ENCODE peak calls at places on chromosomes 16 and 17, in ten cellular contexts. B, E, U, W, D, X, M, R, I and P are unnamed samples.

GRCh38 chr16:56852968-56853367 is 12.0 kb upstream of the SLC12A3 start:
- DNase-seq in X (no peak), D (no peak), M (no peak), E (no peak), B (no peak), I (no peak), R (peak), W (no peak), U (peak), P (no peak)

GRCh38 chr16:10752843-10753523 is 9.3 kb downstream of the NUBP1 start:
- DNase-seq in E (peak), M (no peak), D (no peak), I (no peak), R (no peak), B (no peak), W (no peak), X (no peak), U (no peak), P (no peak)

GRCh38 chr17:72614871-72615626 is 477.4 kb downstream of the SLC39A11 start:
- DNase-seq in R (peak), M (no peak), E (no peak), X (peak), B (no peak), U (peak), W (peak), I (peak), D (no peak), P (peak)

GRCh38 chr17:45096141-45096540 is 35.0 kb downstream of the NMT1 start:
- DNase-seq in I (peak), E (no peak), B (no peak), W (peak), D (no peak), U (no peak), R (no peak), X (peak), M (no peak), P (peak)

GRCh38 chr16:72049110-72049509 is 5.2 kb upstream of the HP start:
- DNase-seq in U (no peak), M (no peak), B (no peak), E (no peak), I (no peak), W (no peak), R (no peak), D (no peak), X (no peak), P (no peak)

GRCh38 chr16:57756424-57757325 is 21.1 kb downstream of the KATNB1 start:
- DNase-seq in E (no peak), U (peak), W (no peak), M (no peak), I (no peak), B (no peak), D (no peak), X (no peak), R (peak), P (no peak)

GRCh38 chr16:72474511-72475123 is 302.7 kb upstream of the PMFBP1 start:
- DNase-seq in U (no peak), W (no peak), I (peak), B (no peak), E (no peak), X (no peak), M (no peak), R (no peak), D (peak), P (peak)

GRCh38 chr17:1491406-1492248 is 859 bp downstream of the MYO1C start:
- DNase-seq in E (peak), M (no peak), I (peak), W (peak), R (peak), B (no peak), D (no peak), X (no peak), U (peak), P (no peak)

GRCh38 chr16:89565506-89566372 is 5.3 kb downstream of the RPL13 start:
- DNase-seq in U (peak), I (peak), M (peak), B (peak), W (peak), R (peak), X (peak), E (no peak), D (no peak), P (peak)

GRCh38 chr17:39110435-39111136 is 40.9 kb downstream of the PLXDC1 start:
- DNase-seq in X (no peak), D (no peak), R (peak), E (no peak), W (peak), B (no peak), I (no peak), M (no peak), U (no peak), P (no peak)

GRCh38 chr17:42362245-42362961 is 25.8 kb downstream of the STAT3 start:
- DNase-seq in M (no peak), B (no peak), U (no peak), R (no peak), D (no peak), E (no peak), W (no peak), I (no peak), X (no peak), P (no peak)

GRCh38 chr17:42361781-42362186 is 26.5 kb downstream of the STAT3 start:
- DNase-seq in I (no peak), U (no peak), E (no peak), W (no peak), B (peak), R (no peak), D (no peak), M (no peak), X (peak), P (no peak)

GRCh38 chr17:42363231-42363630 is 25.0 kb downstream of the STAT3 start:
- DNase-seq in M (no peak), R (no peak), E (no peak), D (no peak), I (no peak), U (no peak), X (no peak), B (no peak), W (no peak), P (no peak)

GRCh38 chr17:42365136-42365535 is 23.1 kb downstream of the STAT3 start:
- DNase-seq in X (peak), B (no peak), W (no peak), U (no peak), E (no peak), R (no peak), I (no peak), D (peak), M (no peak), P (peak)

GRCh38 chr17:42363767-42364585 is 24.3 kb downstream of the STAT3 start:
- DNase-seq in W (no peak), R (no peak), B (no peak), X (no peak), I (no peak), M (no peak), D (peak), E (no peak), U (no peak), P (peak)
- TF ChIP-seq CTCF in W (no peak), R (no peak), B (no peak), X (no peak), I (no peak), M (no peak), D (no peak), E (no peak), U (no peak), P (no peak)

GRCh38 chr17:50101346-50102163 is 6.4 kb downstream of the PDK2 start:
- DNase-seq in B (no peak), E (no peak), I (peak), R (peak), U (peak), M (no peak), X (no peak), D (no peak), W (peak), P (peak)
- H3K4me3 ChIP-seq in B (no peak), E (no peak), I (no peak), R (peak), U (peak), M (no peak), X (no peak), D (no peak), W (no peak), P (no peak)

DNA sequence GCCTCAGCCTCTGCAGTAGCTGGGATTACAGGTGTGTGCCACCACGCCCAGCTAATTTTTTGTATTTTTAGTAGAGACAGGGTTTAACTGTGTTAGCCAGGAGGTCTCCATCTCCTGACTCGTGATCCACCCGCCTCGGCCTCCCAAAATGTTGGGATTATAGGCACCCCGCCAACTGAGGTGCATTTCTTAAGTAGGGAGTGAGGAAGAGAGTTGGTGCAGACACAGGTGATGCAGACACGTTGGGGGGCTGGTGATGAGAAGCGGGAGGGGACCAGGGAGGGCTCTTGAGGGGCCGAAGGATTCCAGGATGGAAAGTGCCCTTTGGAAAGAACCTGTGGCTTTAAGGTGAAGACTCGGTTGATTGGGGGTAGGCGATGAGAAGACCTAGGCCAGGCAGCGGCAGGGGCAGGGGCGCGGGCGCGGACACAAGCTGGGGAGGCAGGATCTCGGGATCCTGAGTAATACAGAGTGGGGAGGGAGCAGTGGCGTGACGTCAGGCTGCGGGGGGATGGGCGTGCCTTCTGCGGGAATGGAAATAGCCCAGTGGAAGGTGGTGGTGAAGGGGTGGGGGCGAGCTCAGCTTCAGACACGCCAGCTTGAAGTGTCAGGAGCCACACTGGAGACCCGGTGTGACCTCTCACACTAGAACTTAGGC is 2.5 kb upstream of the ATP6V0C start:
- DNase-seq in U (peak), X (no peak), E (peak), D (no peak), B (no peak), R (peak), M (no peak), W (peak), I (peak), P (peak)
- TF ChIP-seq CTCF in U (no peak), X (no peak), E (no peak), D (no peak), B (no peak), R (no peak), M (no peak), W (no peak), I (no peak), P (no peak)

GRCh38 chr17:80751070-80751459 is 206.4 kb downstream of the RPTOR start:
- DNase-seq in R (no peak), W (no peak), M (no peak), E (no peak), U (no peak), B (no peak), X (no peak), D (no peak), I (peak), P (no peak)
- H3K4me3 ChIP-seq in R (no peak), W (no peak), M (no peak), E (no peak), U (no peak), B (no peak), X (no peak), D (no peak), I (no peak), P (no peak)

DNA sequence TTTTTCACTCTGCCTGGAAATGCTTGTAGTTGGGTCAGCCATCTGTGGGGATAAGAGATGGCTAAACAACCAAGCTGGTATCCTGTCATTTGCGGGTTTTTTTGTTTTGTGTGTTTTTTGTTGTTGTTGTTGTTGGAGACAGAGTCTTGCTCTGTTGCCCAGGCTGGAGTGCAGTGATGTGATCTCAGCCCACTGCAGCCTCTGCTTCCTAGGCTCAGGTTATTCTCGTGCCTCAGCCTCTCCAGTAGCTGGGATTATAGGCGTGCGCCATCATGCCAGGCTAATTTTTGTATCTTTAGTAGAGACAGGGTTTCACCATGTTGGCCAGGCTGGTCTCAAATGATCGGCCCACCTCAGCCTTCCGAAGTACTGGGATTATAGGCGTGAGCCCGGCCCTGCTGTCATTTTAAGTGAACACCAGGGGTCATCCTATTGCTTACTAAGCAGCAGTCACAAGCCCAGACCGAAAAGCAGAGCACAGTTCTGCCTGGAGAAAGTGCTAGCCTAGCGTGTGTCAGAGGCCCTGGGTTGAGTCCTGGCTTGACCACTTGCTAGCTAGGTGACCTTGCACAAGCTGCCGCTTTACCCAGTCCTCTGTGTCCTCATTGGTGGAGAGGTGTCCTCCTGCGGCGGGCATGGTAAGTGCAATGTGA is 4.6 kb downstream of the SMCR8 start:
- DNase-seq in D (peak), R (peak), B (no peak), X (peak), W (peak), I (peak), M (no peak), E (no peak), U (no peak), P (peak)
- TF ChIP-seq CTCF in D (peak), R (peak), B (peak), X (peak), W (peak), I (peak), M (peak), E (peak), U (no peak), P (peak)

GRCh38 chr17:30429155-30429554 is 48.1 kb upstream of the GOSR1 start:
- DNase-seq in M (no peak), D (peak), E (no peak), I (no peak), B (no peak), W (no peak), R (no peak), X (no peak), U (no peak), P (peak)

GRCh38 chr17:30436729-30437128 is 40.5 kb upstream of the GOSR1 start:
- DNase-seq in M (no peak), U (no peak), B (no peak), R (no peak), I (no peak), E (no peak), W (no peak), X (no peak), D (no peak), P (no peak)

GRCh38 chr17:30427611-30428010 is 48.9 kb downstream of the CPD start:
- DNase-seq in D (no peak), R (no peak), M (no peak), I (no peak), U (no peak), B (no peak), W (no peak), X (no peak), E (no peak), P (no peak)

GRCh38 chr17:30433514-30433913 is 43.7 kb upstream of the GOSR1 start:
- DNase-seq in D (peak), W (no peak), R (no peak), M (peak), B (no peak), X (peak), U (no peak), E (no peak), I (peak), P (peak)
- H3K4me3 ChIP-seq in D (no peak), W (no peak), R (no peak), M (no peak), B (no peak), X (no peak), U (no peak), E (no peak), I (no peak), P (no peak)

GRCh38 chr16:69467531-69468204 is 43.2 kb downstream of the CYB5B start:
- DNase-seq in X (peak), R (no peak), B (no peak), W (no peak), M (no peak), E (no peak), I (no peak), D (no peak), U (no peak), P (no peak)

GRCh38 chr16:69465881-69466280 is 41.5 kb downstream of the CYB5B start:
- DNase-seq in B (no peak), W (no peak), X (no peak), I (no peak), M (no peak), D (no peak), U (no peak), E (no peak), R (no peak), P (no peak)

GRCh38 chr16:69466547-69466946 is 42.1 kb downstream of the CYB5B start:
- DNase-seq in M (no peak), E (no peak), U (no peak), R (no peak), D (no peak), B (no peak), W (no peak), X (no peak), I (no peak), P (no peak)

GRCh38 chr16:69463876-69464275 is 39.5 kb downstream of the CYB5B start:
- DNase-seq in B (no peak), I (no peak), W (peak), E (no peak), D (no peak), R (no peak), M (no peak), X (no peak), U (no peak), P (no peak)

DNA sequence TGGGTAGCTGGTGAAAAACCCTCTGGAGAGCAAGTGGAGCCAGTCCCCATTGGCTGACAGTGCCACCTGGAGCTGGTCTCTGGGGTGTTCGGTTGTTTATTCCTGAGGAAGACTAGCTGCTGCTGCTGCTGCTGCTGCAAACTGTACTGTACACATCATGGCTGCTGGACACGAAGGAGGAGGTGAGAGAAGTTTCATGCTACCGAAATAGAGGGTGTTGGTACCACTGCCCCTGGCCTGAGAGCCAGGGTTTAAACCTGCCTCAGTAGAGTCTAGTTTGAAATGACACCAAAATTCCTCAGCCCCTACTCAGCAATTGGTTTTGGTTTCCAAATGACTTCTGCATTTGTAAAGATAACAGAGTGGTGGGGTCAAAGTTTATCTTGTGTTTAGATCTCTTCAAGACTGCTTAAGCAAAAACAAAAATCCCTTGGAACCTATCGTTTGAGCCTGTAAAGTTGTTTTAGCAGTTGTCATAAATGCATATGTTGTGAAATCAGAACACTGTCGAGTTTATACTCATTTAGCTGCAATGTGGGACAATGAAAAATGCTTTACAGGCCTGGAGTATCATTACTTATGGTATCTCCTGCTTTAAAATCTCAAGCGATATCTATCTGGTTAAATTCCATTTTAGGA is 40.8 kb downstream of the CYB5B start:
- DNase-seq in R (no peak), M (peak), E (no peak), D (peak), B (no peak), I (peak), X (peak), U (no peak), W (no peak), P (no peak)
- TF ChIP-seq CTCF in R (no peak), M (peak), E (no peak), D (peak), B (no peak), I (no peak), X (no peak), U (no peak), W (no peak), P (no peak)

GRCh38 chr16:49439676-49440075 is 66.1 kb downstream of the C16orf78 start:
- DNase-seq in M (no peak), X (no peak), B (no peak), I (no peak), W (no peak), U (no peak), R (no peak), E (peak), D (no peak), P (no peak)

GRCh38 chr16:49442805-49443204 is 69.2 kb downstream of the C16orf78 start:
- DNase-seq in R (no peak), W (no peak), M (no peak), I (no peak), X (no peak), U (no peak), B (no peak), D (no peak), E (peak), P (no peak)

GRCh38 chr16:49443576-49443975 is 70.0 kb downstream of the C16orf78 start:
- DNase-seq in E (peak), M (no peak), I (no peak), W (no peak), U (no peak), R (no peak), D (no peak), B (no peak), X (no peak), P (no peak)

GRCh38 chr16:49440156-49441065 is 66.8 kb downstream of the C16orf78 start:
- DNase-seq in D (no peak), X (no peak), M (no peak), I (no peak), E (peak), W (peak), B (no peak), U (no peak), R (no peak), P (no peak)

GRCh38 chr16:49441366-49441780 is 67.8 kb downstream of the C16orf78 start:
- DNase-seq in I (no peak), B (peak), U (peak), M (no peak), D (no peak), E (peak), R (no peak), W (peak), X (no peak), P (peak)
- H3K4me3 ChIP-seq in I (no peak), B (peak), U (no peak), M (no peak), D (no peak), E (no peak), R (no peak), W (peak), X (no peak), P (no peak)

DNA sequence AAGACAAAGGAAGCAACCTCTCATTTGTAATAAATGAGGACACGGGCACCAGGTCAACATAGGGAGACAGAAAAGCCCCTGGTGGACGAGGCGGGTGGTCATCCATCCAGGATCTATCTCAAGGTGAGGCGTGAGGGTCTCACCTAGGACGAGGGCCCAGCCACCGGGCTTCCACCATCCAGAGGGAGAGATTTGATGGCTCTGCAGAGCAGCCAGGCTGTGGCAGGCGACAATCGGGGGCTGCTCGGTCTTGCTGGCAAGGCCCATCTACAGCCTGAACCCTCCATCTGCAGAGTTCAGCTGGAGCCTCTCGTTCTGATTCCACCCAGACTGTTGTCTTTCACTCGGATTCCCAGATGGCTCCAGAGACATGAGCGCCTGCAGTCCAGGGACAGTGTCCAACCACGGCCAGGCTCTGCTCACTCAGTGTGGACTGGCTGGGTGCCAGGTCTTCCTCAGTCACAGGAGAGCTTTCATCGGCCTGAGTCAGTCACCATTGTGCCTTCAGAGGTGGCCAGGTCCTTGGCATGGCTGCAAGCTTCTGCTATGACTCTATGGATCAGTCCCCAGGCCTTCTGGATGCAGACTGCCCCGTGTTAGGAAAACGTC is 5.9 kb downstream of the LITAFD start:
- DNase-seq in I (no peak), M (no peak), U (no peak), E (no peak), D (no peak), B (no peak), X (no peak), R (peak), W (no peak), P (peak)
- TF ChIP-seq CTCF in I (no peak), M (no peak), U (no peak), E (no peak), D (no peak), B (no peak), X (no peak), R (no peak), W (no peak), P (no peak)

DNA sequence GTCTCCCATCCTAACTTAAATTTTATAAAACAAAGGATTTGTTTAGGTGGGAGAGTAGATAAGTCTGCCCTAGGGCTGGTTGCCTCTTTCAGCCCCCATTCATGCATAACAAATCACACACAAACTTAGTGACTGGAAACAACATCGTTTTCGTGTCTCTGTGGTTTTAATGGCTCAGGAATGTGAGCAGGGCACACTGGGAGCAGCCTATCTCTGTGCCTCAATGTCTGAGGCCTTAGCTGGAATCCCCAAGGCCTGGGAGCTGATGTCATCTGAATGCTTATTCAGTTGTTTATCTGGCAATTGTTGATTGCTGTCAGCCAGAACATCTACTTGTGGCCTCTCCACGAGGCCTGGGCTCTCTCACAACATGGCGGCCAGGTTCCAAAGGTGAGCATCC is 101.9 kb upstream of the HSBP1 start:
- DNase-seq in X (no peak), W (no peak), I (no peak), U (no peak), D (no peak), B (no peak), E (no peak), M (no peak), R (no peak), P (no peak)
- H3K4me3 ChIP-seq in X (no peak), W (no peak), I (no peak), U (no peak), D (no peak), B (no peak), E (no peak), M (no peak), R (no peak), P (no peak)